ENCODE peak calls at places on chromosomes 4 and X, in five cellular contexts. U is T follicular helper cell; Z is naive thymus-derived CD8-positive, alpha-beta T cell; S is anterior cingulate cortex; B is bronchial epithelial cell. D is an unnamed sample.

GRCh38 chr4:111066447-111066846 is 443.6 kb upstream of the PITX2 start:
- DNase-seq in B (no peak), S (no peak), Z (no peak), U (no peak), D (no peak)

GRCh38 chr4:56821394-56822263 is at the start of gene SPINK2:
- DNase-seq in B (peak), Z (peak), U (peak), S (no peak), D (peak)

GRCh38 chrX:102154218-102154860 is 1.4 kb downstream of the BEX5 start:
- DNase-seq in Z (peak), S (peak), U (no peak), B (no peak), D (peak)

GRCh38 chr4:6435010-6435409 is 37.4 kb downstream of the PPP2R2C start:
- DNase-seq in U (no peak), S (no peak), B (no peak), Z (no peak), D (peak)

GRCh38 chr4:109434007-109434792 is 585 bp downstream of the SEC24B start:
- DNase-seq in U (no peak), Z (no peak), B (no peak), S (no peak), D (peak)

GRCh38 chr4:188660796-188661195 is 521.6 kb downstream of the TRIML1 start:
- DNase-seq in U (no peak), Z (no peak), B (no peak), S (peak), D (no peak)

GRCh38 chr4:87865288-87865687 is 32.5 kb downstream of the MEPE start:
- DNase-seq in S (no peak), B (no peak), Z (no peak), U (no peak), D (no peak)

GRCh38 chr4:185276036-185276435 is 66.6 kb downstream of the SNX25 start:
- DNase-seq in B (peak), S (no peak), Z (no peak), U (no peak), D (no peak)

GRCh38 chr4:115145393-115146160 is 32.2 kb upstream of the NDST4 start:
- DNase-seq in U (no peak), B (no peak), S (no peak), Z (no peak), D (peak)

GRCh38 chr4:173135241-173135847 is 33.3 kb upstream of the GALNT7 start:
- DNase-seq in S (no peak), U (no peak), Z (no peak), B (peak), D (peak)

GRCh38 chr4:177369372-177369771 is 59.7 kb downstream of the NEIL3 start:
- DNase-seq in U (no peak), B (no peak), S (no peak), Z (no peak), D (no peak)

GRCh38 chr4:3412257-3413020 is 29.3 kb upstream of the HGFAC start:
- DNase-seq in S (no peak), Z (no peak), B (no peak), U (no peak), D (no peak)

GRCh38 chr4:183995489-183996049 is 90.5 kb downstream of the STOX2 start:
- DNase-seq in U (no peak), S (no peak), B (no peak), Z (no peak), D (no peak)

GRCh38 chrX:124346877-124347241 is 496 bp downstream of the SH2D1A start:
- DNase-seq in U (no peak), B (no peak), S (no peak), Z (no peak), D (no peak)

GRCh38 chr4:47391256-47391655 is 72.2 kb downstream of the COMMD8 start:
- DNase-seq in S (no peak), U (no peak), B (no peak), Z (no peak), D (no peak)

GRCh38 chrX:10106801-10107200 is 50.0 kb upstream of the CLCN4 start:
- DNase-seq in U (peak), S (no peak), Z (peak), B (no peak), D (no peak)

GRCh38 chr4:11480683-11481082 is 52.0 kb upstream of the HS3ST1 start:
- DNase-seq in B (peak), U (no peak), Z (no peak), S (peak), D (peak)

GRCh38 chrX:21412029-21412428 is 37.8 kb downstream of the CNKSR2 start:
- DNase-seq in U (no peak), S (no peak), Z (no peak), B (peak), D (no peak)

GRCh38 chr4:79049840-79050520 is 110.7 kb upstream of the PAQR3 start:
- DNase-seq in S (peak), Z (no peak), B (no peak), U (no peak), D (peak)

GRCh38 chr4:140609548-140610425 is 41.0 kb upstream of the UCP1 start:
- DNase-seq in B (peak), U (no peak), Z (no peak), S (no peak), D (peak)

GRCh38 chr4:30860983-30861382 is 140.8 kb downstream of the PCDH7 start:
- DNase-seq in S (no peak), Z (no peak), U (no peak), B (peak), D (no peak)

GRCh38 chr4:161642708-161643107 is 521.1 kb downstream of the FSTL5 start:
- DNase-seq in B (peak), Z (no peak), U (no peak), S (no peak), D (peak)

GRCh38 chr4:19473569-19473968 is 778.1 kb upstream of the SLIT2 start:
- DNase-seq in S (no peak), B (no peak), Z (no peak), U (no peak), D (no peak)

GRCh38 chr4:16573181-16573580 is 325.3 kb downstream of the LDB2 start:
- DNase-seq in Z (no peak), U (no peak), B (no peak), S (no peak), D (peak)

GRCh38 chr4:109014593-109015412 is 251.9 kb upstream of the ETNPPL start:
- DNase-seq in Z (no peak), S (no peak), U (no peak), B (no peak), D (no peak)

GRCh38 chr4:156378053-156378665 is 424.5 kb upstream of the CTSO start:
- DNase-seq in Z (no peak), B (peak), S (no peak), U (no peak), D (no peak)

GRCh38 chr4:145278341-145279121 is 98.1 kb upstream of the OTUD4 start:
- DNase-seq in Z (no peak), U (no peak), S (no peak), B (peak), D (peak)